ENCODE peak calls at places on chromosomes 13 and 19, in six cellular contexts. E, K, S, G, Y and L are unnamed samples.

GRCh38 chr19:43623889-43624670 is 4.7 kb upstream of the ZNF428 start:
- DNase-seq in Y (no peak), S (no peak), E (no peak), G (peak; percentile 29), K (no peak), L (no peak)

GRCh38 chr19:48608798-48609263 is 2.3 kb downstream of the SPACA4 start:
- DNase-seq in K (peak; percentile 45), Y (no peak), S (no peak), E (no peak), G (peak; percentile 66), L (peak; percentile 59)

GRCh38 chr19:33781996-33782395 is 14.7 kb upstream of the KCTD15 start:
- DNase-seq in S (peak; percentile 2), E (no peak), Y (no peak), K (no peak), G (no peak), L (no peak)

GRCh38 chr13:86933676-86934075 is 737.5 kb upstream of the SLITRK5 start:
- DNase-seq in K (no peak), Y (no peak), G (no peak), S (no peak), E (no peak), L (no peak)

GRCh38 chr19:3506384-3507340 is 551 bp downstream of the FZR1 start:
- DNase-seq in S (no peak), E (no peak), K (peak; percentile 74), G (no peak), Y (peak; percentile 30), L (peak; percentile 73)

GRCh38 chr19:11349171-11349570 is 2.9 kb downstream of the CCDC159 start:
- DNase-seq in S (no peak), Y (no peak), G (no peak), E (no peak), K (no peak), L (no peak)

GRCh38 chr19:49894879-49895565 is 1.7 kb downstream of the IL4I1 start:
- DNase-seq in E (no peak), Y (no peak), S (no peak), G (no peak), K (no peak), L (no peak)

GRCh38 chr19:4713384-4713951 is 10.2 kb downstream of the DPP9 start:
- DNase-seq in Y (peak; percentile 96), G (peak; percentile 94), E (peak; percentile 85), K (no peak), S (peak; percentile 97), L (no peak)

GRCh38 chr13:63088226-63088625 is 1672.6 kb upstream of the PCDH20 start:
- DNase-seq in S (peak; percentile 59), G (no peak), K (no peak), E (no peak), Y (no peak), L (no peak)

GRCh38 chr13:42318570-42318969 is 46.6 kb downstream of the AKAP11 start:
- DNase-seq in K (no peak), S (no peak), Y (no peak), G (no peak), E (no peak), L (no peak)

GRCh38 chr19:13844130-13844631 is 32.8 kb upstream of the NANOS3 start:
- DNase-seq in G (no peak), E (no peak), S (no peak), K (peak; percentile 51), Y (no peak), L (no peak)

GRCh38 chr19:10740798-10741197 is 22.9 kb downstream of the DNM2 start:
- DNase-seq in Y (no peak), G (no peak), K (no peak), S (no peak), E (no peak), L (peak; percentile 26)

GRCh38 chr19:38721977-38722773 is 22.1 kb downstream of the CAPN12 start:
- DNase-seq in G (no peak), E (peak; percentile 83), K (no peak), Y (peak; percentile 60), S (no peak), L (no peak)

GRCh38 chr13:113618455-113618854 is 33.9 kb downstream of the TFDP1 start:
- DNase-seq in E (no peak), G (no peak), S (no peak), Y (no peak), K (no peak), L (no peak)

GRCh38 chr19:1353144-1353543 is 30.6 kb upstream of the NDUFS7 start:
- DNase-seq in K (no peak), Y (no peak), S (no peak), G (no peak), E (no peak), L (no peak)

GRCh38 chr13:25771208-25771607 is 280.6 kb downstream of the SHISA2 start:
- DNase-seq in E (no peak), G (no peak), S (no peak), K (no peak), Y (no peak), L (no peak)

GRCh38 chr13:76865996-76866503 is 20.2 kb downstream of the KCTD12 start:
- DNase-seq in K (no peak), Y (no peak), E (no peak), G (no peak), S (no peak), L (no peak)

GRCh38 chr19:45150731-45151725 is 9.8 kb downstream of the NKPD1 start:
- DNase-seq in S (no peak), E (no peak), Y (no peak), G (no peak), K (no peak), L (no peak)

DNA sequence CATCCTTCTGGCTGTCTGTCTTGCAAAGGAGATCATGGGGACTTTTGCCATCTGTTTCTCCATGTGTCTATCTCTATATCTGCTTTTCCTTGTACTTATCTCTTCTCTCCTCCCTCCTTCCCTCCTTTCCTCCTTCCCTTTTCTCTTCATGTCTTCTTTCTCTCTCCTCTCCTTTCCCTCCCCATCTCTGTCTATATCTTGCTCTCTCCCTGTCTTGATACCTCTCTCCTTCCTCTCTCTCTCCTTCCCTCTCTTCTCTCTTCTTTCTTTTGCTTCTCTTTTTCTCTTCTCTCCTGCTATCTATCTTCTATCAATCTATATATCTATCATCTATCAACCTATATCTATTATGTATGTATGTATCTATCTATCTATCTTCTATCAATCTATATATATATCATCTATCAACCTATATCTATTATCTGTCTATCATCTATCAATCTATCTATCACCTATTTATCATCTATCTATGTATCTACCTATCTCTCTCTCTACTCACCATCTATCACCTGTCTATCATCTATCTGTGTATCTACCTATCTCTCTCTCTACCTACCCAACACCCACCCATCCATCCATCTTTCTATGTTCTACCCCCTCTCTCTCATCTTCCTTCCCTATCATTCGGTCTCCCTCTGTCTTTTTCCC is 27.5 kb downstream of the SPTBN4 start:
- DNase-seq in E (no peak), K (no peak), S (no peak), G (no peak), Y (no peak), L (no peak)
- TF ChIP-seq POLR2A in E (no peak), K (no peak), S (no peak), G (no peak), Y (no peak), L (no peak)

GRCh38 chr19:16111909-16112752 is 442 bp downstream of the RAB8A start:
- DNase-seq in K (no peak), G (no peak), S (no peak), E (no peak), Y (no peak), L (peak; percentile 60)
- TF ChIP-seq POLR2A in K (peak; percentile 68), G (peak; percentile 61), S (peak; percentile 60), E (no peak), Y (no peak), L (no peak)

GRCh38 chr13:102774210-102774560 is 599 bp upstream of the TEX30 start:
- DNase-seq in G (no peak), Y (no peak), K (no peak), S (no peak), E (no peak), L (no peak)

GRCh38 chr13:102771298-102772041 is 2.1 kb downstream of the TEX30 start:
- DNase-seq in S (no peak), K (no peak), E (no peak), Y (no peak), G (no peak), L (no peak)

GRCh38 chr13:102774596-102775375 is 1.2 kb upstream of the TEX30 start:
- DNase-seq in K (no peak), Y (no peak), S (no peak), G (no peak), E (no peak), L (no peak)

GRCh38 chr13:102772042-102772425 is 1.6 kb downstream of the TEX30 start:
- DNase-seq in K (no peak), G (no peak), S (no peak), E (no peak), Y (no peak), L (no peak)

DNA sequence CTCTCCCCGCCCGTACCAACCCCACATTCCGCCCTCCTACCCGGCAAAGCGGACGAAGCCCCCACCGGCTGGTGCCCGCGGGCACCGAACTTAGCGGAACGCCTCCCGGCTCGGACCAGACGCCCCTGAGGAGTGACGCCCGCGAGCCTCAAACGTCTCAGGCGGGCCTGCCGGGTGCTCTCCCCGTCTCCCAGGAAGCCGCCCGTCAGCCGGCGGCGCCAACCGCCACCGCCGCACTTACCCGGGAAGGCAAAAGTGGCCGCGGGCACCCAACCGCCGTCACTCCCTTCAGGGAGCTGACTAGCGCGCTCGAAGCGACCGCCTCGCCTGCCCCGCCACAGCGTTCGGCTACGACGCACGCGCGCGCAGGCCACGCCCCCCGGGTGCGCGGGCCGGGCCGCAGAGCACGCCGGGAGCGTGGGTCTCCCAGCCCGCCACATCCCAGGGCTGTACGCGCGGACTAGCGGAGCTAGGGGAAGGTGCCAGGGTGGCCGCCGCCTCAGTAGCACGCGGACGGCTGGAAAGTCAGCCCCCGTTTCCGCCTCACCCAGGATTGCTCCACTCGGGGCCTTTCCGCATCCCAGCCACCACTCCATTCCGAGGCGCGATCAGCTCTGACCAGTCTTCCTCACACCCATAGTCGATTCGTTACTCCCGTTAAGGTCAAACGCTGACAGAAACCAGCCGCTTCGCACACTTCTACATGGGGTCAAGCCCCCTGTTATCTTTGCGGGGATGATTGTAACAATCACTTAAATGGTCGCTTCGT is at the start of gene TEX30:
- DNase-seq in E (peak; percentile 87), Y (peak; percentile 87), S (peak; percentile 76), G (peak; percentile 40), K (peak; percentile 90), L (peak; percentile 90)
- TF ChIP-seq POLR2A in E (no peak), Y (no peak), S (peak; percentile 92), G (peak; percentile 84), K (no peak), L (peak; percentile 98)

GRCh38 chr19:18606281-18607221 is at the start of gene CRLF1:
- DNase-seq in S (no peak), G (no peak), K (no peak), Y (no peak), E (no peak), L (no peak)

GRCh38 chr19:18604820-18605159 is 1.8 kb downstream of the CRLF1 start:
- DNase-seq in E (no peak), S (no peak), G (no peak), Y (no peak), K (no peak), L (no peak)

GRCh38 chr19:18605546-18606280 is 886 bp downstream of the CRLF1 start:
- DNase-seq in E (no peak), G (no peak), K (no peak), S (no peak), Y (no peak), L (no peak)

GRCh38 chr19:18603958-18604819 is 2.4 kb downstream of the CRLF1 start:
- DNase-seq in G (no peak), E (no peak), Y (no peak), K (no peak), S (no peak), L (no peak)

DNA sequence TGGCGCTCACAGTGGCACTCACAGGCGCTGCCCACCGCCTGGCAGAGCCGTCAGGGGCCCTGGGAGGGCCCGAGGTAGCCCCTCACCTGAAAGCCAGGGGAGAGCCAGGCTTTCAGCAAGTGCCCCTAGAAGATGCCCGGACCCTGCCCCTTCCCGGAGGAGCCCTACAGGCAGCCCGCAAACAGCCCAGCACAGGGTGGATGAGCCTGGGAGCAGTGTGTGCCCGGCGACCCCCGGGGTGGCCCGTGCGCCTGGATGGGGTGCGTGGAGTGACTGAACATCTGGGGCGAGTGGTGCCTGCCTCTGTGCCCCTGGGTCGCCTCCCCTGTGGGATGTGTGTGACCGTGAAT is 1.4 kb downstream of the CRLF1 start:
- DNase-seq in G (no peak), Y (no peak), K (no peak), S (no peak), E (no peak), L (no peak)
- TF ChIP-seq POLR2A in G (no peak), Y (no peak), K (no peak), S (no peak), E (no peak), L (no peak)